ENCODE peak calls at places on chromosomes 11 and 22, in nine cellular contexts. W is HCT116, C is stomach, N is Panc1, S is transverse colon, Q is GM23338, U is spleen, D is prostate gland, T is H1. A is an unnamed sample.

GRCh38 chr11:72812968-72813739 is 1.1 kb upstream of the ATG16L2 start:
- DNase-seq in C (peak), Q (peak), S (peak), D (no peak), W (peak), N (peak), U (peak), T (no peak), A (no peak)

GRCh38 chr11:72040497-72041363 is 39.6 kb downstream of the NUMA1 start:
- DNase-seq in W (peak), D (peak), Q (peak), N (no peak), U (peak), S (peak), C (peak), T (peak), A (peak)

GRCh38 chr11:114876231-114876630 is 197.9 kb downstream of the NXPE2 start:
- DNase-seq in U (no peak), W (no peak), S (no peak), T (no peak), Q (no peak), N (no peak), C (no peak), D (no peak), A (no peak)

GRCh38 chr11:123238297-123238696 is 43.2 kb upstream of the CLMP start:
- DNase-seq in S (no peak), C (no peak), W (no peak), D (no peak), U (no peak), Q (no peak), N (no peak), T (no peak), A (peak)

GRCh38 chr11:120280566-120281160 is 40.7 kb downstream of the POU2F3 start:
- DNase-seq in C (no peak), W (no peak), N (no peak), S (no peak), Q (no peak), U (no peak), D (no peak), T (no peak), A (no peak)

GRCh38 chr11:20368441-20368840 is 4.9 kb downstream of the HTATIP2 start:
- DNase-seq in T (no peak), W (no peak), C (no peak), D (no peak), U (no peak), N (no peak), Q (no peak), S (no peak), A (no peak)

GRCh38 chr11:2383823-2384722 is 7.0 kb downstream of the CD81 start:
- DNase-seq in C (no peak), T (no peak), W (no peak), Q (peak), D (no peak), S (peak), N (no peak), U (peak), A (no peak)

GRCh38 chr11:67311051-67311555 is 7.8 kb downstream of the SSH3 start:
- DNase-seq in W (no peak), T (no peak), Q (no peak), C (peak), U (peak), N (no peak), S (no peak), D (no peak), A (peak)

GRCh38 chr11:132838621-132839020 is 693.7 kb downstream of the OPCML start:
- DNase-seq in C (no peak), U (no peak), N (no peak), T (no peak), Q (no peak), S (no peak), D (no peak), W (no peak), A (no peak)

GRCh38 chr11:69369210-69369609 is 75.3 kb downstream of the MYEOV start:
- DNase-seq in W (no peak), N (no peak), T (no peak), U (no peak), C (no peak), D (no peak), Q (no peak), S (no peak), A (no peak)

GRCh38 chr11:3808846-3809623 is 675 bp downstream of the PGAP2 start:
- DNase-seq in D (peak), C (peak), Q (peak), T (no peak), S (peak), U (no peak), W (peak), N (peak), A (no peak)

GRCh38 chr11:21572210-21572609 is 620.7 kb upstream of the ANO5 start:
- DNase-seq in S (no peak), U (no peak), D (no peak), T (no peak), N (no peak), Q (no peak), W (no peak), C (no peak), A (no peak)

GRCh38 chr11:41201156-41201555 is 258.3 kb downstream of the LRRC4C start:
- DNase-seq in W (no peak), D (no peak), T (peak), S (no peak), Q (peak), U (no peak), N (peak), C (peak), A (no peak)

GRCh38 chr11:123822022-123822421 is 15.9 kb upstream of the OR6M1 start:
- DNase-seq in D (no peak), W (no peak), T (no peak), S (no peak), U (no peak), Q (no peak), N (no peak), C (no peak), A (no peak)

GRCh38 chr11:88337342-88338222 is at the start of gene CTSC:
- DNase-seq in W (peak), T (peak), Q (peak), C (peak), U (peak), N (peak), S (peak), D (peak), A (peak)

GRCh38 chr22:48702573-48703264 is 1125.0 kb downstream of the BRD1 start:
- DNase-seq in S (no peak), U (peak), C (peak), W (no peak), N (no peak), T (no peak), D (no peak), Q (no peak), A (no peak)

GRCh38 chr11:122676638-122677037 is 21.1 kb downstream of the UBASH3B start:
- DNase-seq in T (no peak), N (no peak), W (peak), Q (no peak), C (no peak), D (no peak), U (no peak), S (no peak), A (no peak)

GRCh38 chr11:45881708-45882368 is 3.6 kb upstream of the MAPK8IP1 start:
- DNase-seq in N (no peak), U (no peak), T (no peak), W (no peak), Q (no peak), S (no peak), C (no peak), D (no peak), A (no peak)

GRCh38 chr11:120182790-120183491 is 27.9 kb upstream of the OAF start:
- DNase-seq in S (peak), U (peak), N (no peak), Q (peak), D (no peak), C (peak), W (no peak), T (no peak), A (peak)

GRCh38 chr11:57277845-57278720 is 41.0 kb upstream of the APLNR start:
- DNase-seq in S (peak), N (peak), D (peak), C (peak), Q (peak), T (peak), U (no peak), W (peak), A (peak)

GRCh38 chr11:7796842-7797241 is at the start of gene OR5P2:
- DNase-seq in D (no peak), T (no peak), W (no peak), C (no peak), Q (no peak), U (no peak), N (no peak), S (no peak), A (no peak)

GRCh38 chr11:65366340-65366773 is 11.8 kb downstream of the TIGD3 start:
- DNase-seq in C (no peak), D (peak), W (peak), S (peak), N (peak), T (no peak), U (no peak), Q (peak), A (no peak)

GRCh38 chr11:395866-396265 is 1.9 kb downstream of the PKP3 start:
- DNase-seq in U (no peak), Q (no peak), D (no peak), C (no peak), W (no peak), T (no peak), N (no peak), S (no peak), A (no peak)
- TF ChIP-seq POLR2AphosphoS5 in U (no peak), Q (no peak), D (no peak), C (no peak), W (no peak), T (no peak), N (no peak), S (no peak), A (no peak)

DNA sequence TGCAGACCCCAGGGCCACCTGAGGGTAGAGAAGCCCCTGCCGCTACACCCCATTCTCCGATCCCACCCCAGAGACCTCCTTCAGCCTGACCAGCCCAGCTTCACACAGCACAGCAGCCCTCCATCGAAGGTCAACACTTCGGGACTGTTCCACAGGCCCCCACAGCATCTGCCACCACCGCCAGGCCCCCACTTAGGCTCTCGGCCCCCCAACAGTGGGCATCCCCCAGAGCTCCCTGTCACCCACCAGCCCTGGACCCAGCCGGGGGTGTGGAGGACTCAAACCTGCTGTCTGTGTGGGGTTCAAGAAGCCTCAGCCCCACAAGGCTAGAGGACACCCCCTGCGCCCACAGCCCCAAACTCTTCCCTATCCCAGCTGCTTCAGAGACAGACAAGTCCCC is 6.2 kb downstream of the SBF1 start:
- DNase-seq in T (no peak), W (no peak), N (no peak), Q (no peak), C (no peak), D (no peak), S (no peak), U (no peak), A (no peak)
- H3K27ac ChIP-seq in T (no peak), W (no peak), N (no peak), Q (no peak), C (peak), D (no peak), S (peak), U (peak), A (no peak)

GRCh38 chr11:29962243-29962642 is 54.6 kb downstream of the KCNA4 start:
- DNase-seq in W (peak), Q (peak), N (no peak), T (peak), S (no peak), D (no peak), C (no peak), U (no peak), A (no peak)

GRCh38 chr11:29957406-29957805 is 59.4 kb downstream of the KCNA4 start:
- DNase-seq in U (no peak), S (no peak), T (no peak), C (no peak), N (no peak), Q (peak), D (no peak), W (no peak), A (no peak)

GRCh38 chr11:29959488-29959887 is 57.3 kb downstream of the KCNA4 start:
- DNase-seq in C (no peak), N (no peak), S (no peak), T (no peak), U (no peak), D (no peak), Q (peak), W (no peak), A (no peak)

GRCh38 chr11:29963796-29964195 is 53.0 kb downstream of the KCNA4 start:
- DNase-seq in Q (no peak), T (no peak), D (no peak), U (no peak), S (no peak), W (no peak), C (no peak), N (no peak), A (no peak)

GRCh38 chr11:29963068-29963467 is 53.8 kb downstream of the KCNA4 start:
- DNase-seq in T (no peak), W (no peak), N (no peak), C (no peak), S (no peak), D (no peak), U (no peak), Q (no peak), A (no peak)
- TF ChIP-seq POLR2AphosphoS5 in T (no peak), W (no peak), N (no peak), C (no peak), S (no peak), D (no peak), U (no peak), Q (no peak), A (no peak)

GRCh38 chr22:24435323-24435645 is 7.9 kb downstream of the ADORA2A start:
- DNase-seq in S (no peak), N (no peak), T (no peak), W (no peak), C (no peak), Q (no peak), U (no peak), D (no peak), A (no peak)
- H3K27ac ChIP-seq in S (peak), N (no peak), T (no peak), W (no peak), C (peak), Q (no peak), U (peak), D (no peak), A (no peak)

DNA sequence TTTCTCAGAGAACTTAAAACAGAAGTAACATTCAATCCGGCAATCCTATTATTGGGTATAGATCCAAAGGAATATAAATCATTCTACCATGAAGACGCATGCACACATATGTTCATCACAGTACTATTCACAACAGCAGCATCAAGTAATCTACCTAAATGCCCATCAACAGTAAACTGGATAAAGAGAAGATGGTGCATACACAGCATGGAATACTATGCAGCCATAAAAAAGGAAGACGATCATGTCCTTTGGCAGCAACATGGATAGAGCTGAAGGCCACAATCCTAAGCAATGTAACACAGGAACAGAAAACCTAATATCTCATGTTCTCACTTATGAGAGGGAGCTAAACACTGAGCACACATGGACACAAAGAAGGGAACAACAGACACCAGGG is 6.3 kb upstream of the ISX start:
- DNase-seq in W (no peak), Q (no peak), D (no peak), U (no peak), T (no peak), C (no peak), S (no peak), N (no peak), A (no peak)
- TF ChIP-seq POLR2AphosphoS5 in W (no peak), Q (no peak), D (no peak), U (no peak), T (no peak), C (no peak), S (no peak), N (no peak), A (no peak)

DNA sequence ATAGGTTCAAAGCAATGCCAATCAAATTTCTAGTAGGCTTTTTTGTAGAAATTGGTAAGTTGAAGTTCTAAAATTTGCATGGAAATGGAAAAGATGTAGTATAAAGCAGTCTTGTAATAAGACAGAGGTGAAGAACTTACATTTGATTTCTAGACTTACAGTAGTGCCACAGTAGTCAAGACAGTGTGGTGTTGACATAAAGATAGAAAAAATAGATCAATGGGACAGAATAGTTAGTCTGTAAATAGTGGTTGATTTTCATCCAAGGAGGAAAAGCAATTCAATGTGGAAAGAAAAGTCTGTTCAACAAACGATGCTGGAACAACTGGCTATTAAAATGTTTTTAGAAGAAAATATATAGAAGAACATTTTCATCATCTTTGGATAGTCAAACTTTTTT is 67.9 kb downstream of the CHRDL2 start:
- DNase-seq in S (no peak), W (no peak), N (no peak), U (no peak), C (no peak), T (no peak), Q (no peak), D (no peak), A (no peak)
- H3K27ac ChIP-seq in S (no peak), W (no peak), N (no peak), U (no peak), C (no peak), T (no peak), Q (no peak), D (no peak), A (no peak)

DNA sequence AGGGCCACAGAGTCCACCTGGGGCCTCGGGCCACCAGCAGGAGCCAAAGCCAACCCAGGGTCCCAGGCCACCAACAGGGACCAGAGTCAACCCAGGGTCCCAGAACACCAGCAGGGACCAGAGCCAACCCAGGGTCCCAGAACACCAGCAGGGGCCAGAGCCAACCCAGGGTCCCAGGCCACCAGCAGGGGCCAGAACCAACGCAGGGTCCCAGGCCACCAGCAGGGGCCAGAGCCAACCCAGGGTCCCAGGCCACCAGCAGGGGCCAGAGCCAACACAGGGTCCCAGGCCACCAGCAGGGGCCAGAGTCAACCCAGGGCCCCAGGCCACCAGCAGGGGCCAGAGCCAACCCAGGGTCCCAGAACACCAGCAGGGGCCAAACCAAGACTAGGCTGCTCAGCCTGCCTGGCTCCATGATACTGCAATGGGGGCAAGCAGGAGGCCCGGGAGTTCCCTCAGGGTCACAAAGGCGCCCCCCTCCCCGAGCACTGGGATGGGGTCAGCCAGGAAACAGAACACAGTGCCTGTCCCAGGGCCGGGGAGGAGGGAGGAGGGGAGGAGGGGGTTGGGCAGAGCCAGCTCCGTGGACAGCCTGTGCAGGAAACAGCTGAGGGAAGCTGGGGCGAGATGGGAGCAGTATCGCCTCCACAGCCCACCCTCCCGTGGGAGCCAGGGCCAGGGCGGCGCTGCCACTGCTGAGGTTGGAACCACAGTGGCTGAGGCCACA is 62.0 kb upstream of the PRR5 start:
- DNase-seq in C (no peak), N (no peak), S (no peak), W (no peak), Q (no peak), U (peak), D (no peak), T (no peak), A (peak)
- TF ChIP-seq POLR2AphosphoS5 in C (no peak), N (no peak), S (no peak), W (no peak), Q (no peak), U (no peak), D (no peak), T (no peak), A (no peak)

DNA sequence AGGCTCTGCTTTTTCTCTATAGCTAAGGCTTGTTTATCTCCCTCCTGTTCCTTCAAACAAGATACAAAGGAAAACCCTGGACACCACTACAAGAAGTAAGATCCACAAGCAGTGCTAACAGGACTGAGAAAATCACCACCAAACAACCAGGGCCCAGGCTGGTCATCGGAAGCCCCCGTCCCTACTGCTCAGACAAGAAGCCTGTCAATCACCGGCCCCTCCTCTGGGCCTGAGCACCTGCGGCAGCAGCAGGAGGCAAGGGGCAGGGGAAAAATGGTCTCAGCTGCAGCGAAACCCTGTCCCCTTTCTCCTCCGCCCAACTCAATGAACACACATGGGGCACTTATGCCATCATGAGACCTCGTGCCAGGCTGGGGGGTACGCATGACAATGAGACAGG is 155.2 kb downstream of the CEP164 start:
- DNase-seq in D (no peak), T (no peak), N (no peak), C (no peak), Q (no peak), S (no peak), W (no peak), U (peak), A (no peak)
- H3K27ac ChIP-seq in D (no peak), T (no peak), N (no peak), C (no peak), Q (no peak), S (no peak), W (no peak), U (no peak), A (no peak)

GRCh38 chr11:130647371-130647770 is 198.9 kb downstream of the ADAMTS15 start:
- DNase-seq in T (no peak), W (no peak), U (no peak), C (no peak), S (no peak), N (no peak), D (no peak), Q (no peak), A (no peak)

GRCh38 chr11:130648601-130649000 is 200.2 kb downstream of the ADAMTS15 start:
- DNase-seq in U (no peak), N (no peak), C (no peak), D (no peak), T (no peak), S (peak), Q (no peak), W (no peak), A (no peak)

GRCh38 chr11:130650456-130651068 is 202.1 kb downstream of the ADAMTS15 start:
- DNase-seq in D (no peak), C (no peak), U (no peak), W (no peak), S (no peak), T (no peak), Q (no peak), N (no peak), A (no peak)

GRCh38 chr11:130651266-130651855 is 202.9 kb downstream of the ADAMTS15 start:
- DNase-seq in U (no peak), W (no peak), S (no peak), C (no peak), T (no peak), N (no peak), D (no peak), Q (no peak), A (no peak)

GRCh38 chr11:130649749-130650275 is 201.4 kb downstream of the ADAMTS15 start:
- DNase-seq in C (no peak), Q (no peak), W (no peak), N (no peak), S (no peak), U (no peak), T (no peak), D (no peak), A (no peak)
- TF ChIP-seq POLR2AphosphoS5 in C (peak), Q (no peak), W (no peak), N (no peak), S (no peak), U (no peak), T (no peak), D (no peak), A (no peak)

A was measured in suprapubic skin.